ENCODE peak calls at places on chromosomes 16 and 17, in eight cellular contexts. One of them, this sample, is unnamed.
A peak's percentile ranks its signal among the peaks of the same experiment; 100 is the strongest.

GRCh38 chr16:88904676-88905365 is 38.4 kb upstream of the PABPN1L start:
- DNase-seq in GM23248: no peak
- DNase-seq in tibial artery: no peak
- DNase-seq in left ventricle myocardium inferior: no peak
- DNase-seq in fibroblast of lung: no peak
- DNase-seq in HCT116: no peak
- DNase-seq in CD8-positive, alpha-beta T cell: no peak
- DNase-seq in WERI-Rb-1: no peak
- DNase-seq in this sample: no peak

GRCh38 chr17:72754513-72754912 is 338.0 kb downstream of the SLC39A11 start:
- DNase-seq in fibroblast of lung: no peak
- DNase-seq in left ventricle myocardium inferior: no peak
- DNase-seq in tibial artery: no peak
- DNase-seq in GM23248: no peak
- DNase-seq in WERI-Rb-1: no peak
- DNase-seq in CD8-positive, alpha-beta T cell: no peak
- DNase-seq in HCT116: no peak
- DNase-seq in this sample: no peak

GRCh38 chr16:57694191-57694555 is 433 bp upstream of the DRC7 start:
- DNase-seq in fibroblast of lung: no peak
- DNase-seq in left ventricle myocardium inferior: no peak
- DNase-seq in WERI-Rb-1: no peak
- DNase-seq in GM23248: no peak
- DNase-seq in HCT116: no peak
- DNase-seq in CD8-positive, alpha-beta T cell: no peak
- DNase-seq in tibial artery: no peak
- DNase-seq in this sample: no peak

GRCh38 chr17:30323262-30323894 is 10.5 kb downstream of the TMIGD1 start:
- DNase-seq in CD8-positive, alpha-beta T cell: peak; percentile 58
- DNase-seq in left ventricle myocardium inferior: no peak
- DNase-seq in tibial artery: no peak
- DNase-seq in GM23248: no peak
- DNase-seq in HCT116: no peak
- DNase-seq in WERI-Rb-1: no peak
- DNase-seq in fibroblast of lung: no peak
- DNase-seq in this sample: no peak

GRCh38 chr17:36511216-36511615 is 23.5 kb downstream of the MYO19 start:
- DNase-seq in left ventricle myocardium inferior: no peak
- DNase-seq in WERI-Rb-1: no peak
- DNase-seq in HCT116: no peak
- DNase-seq in GM23248: no peak
- DNase-seq in fibroblast of lung: no peak
- DNase-seq in CD8-positive, alpha-beta T cell: no peak
- DNase-seq in tibial artery: no peak
- DNase-seq in this sample: no peak

GRCh38 chr16:53642094-53642493 is 61.6 kb downstream of the RPGRIP1L start:
- DNase-seq in fibroblast of lung: no peak
- DNase-seq in tibial artery: no peak
- DNase-seq in GM23248: no peak
- DNase-seq in left ventricle myocardium inferior: no peak
- DNase-seq in HCT116: no peak
- DNase-seq in WERI-Rb-1: no peak
- DNase-seq in CD8-positive, alpha-beta T cell: no peak
- DNase-seq in this sample: no peak

GRCh38 chr16:79980650-79981521 is 380.3 kb upstream of the MAF start:
- DNase-seq in fibroblast of lung: no peak
- DNase-seq in HCT116: no peak
- DNase-seq in tibial artery: no peak
- DNase-seq in CD8-positive, alpha-beta T cell: no peak
- DNase-seq in left ventricle myocardium inferior: no peak
- DNase-seq in GM23248: no peak
- DNase-seq in WERI-Rb-1: no peak
- DNase-seq in this sample: no peak

GRCh38 chr16:53415504-53415903 is 18.8 kb upstream of the RBL2 start:
- DNase-seq in left ventricle myocardium inferior: no peak
- DNase-seq in HCT116: no peak
- DNase-seq in WERI-Rb-1: peak; percentile 53
- DNase-seq in tibial artery: no peak
- DNase-seq in GM23248: no peak
- DNase-seq in CD8-positive, alpha-beta T cell: no peak
- DNase-seq in fibroblast of lung: no peak
- DNase-seq in this sample: no peak

GRCh38 chr16:82675300-82675699 is 48.5 kb downstream of the CDH13 start:
- DNase-seq in tibial artery: no peak
- DNase-seq in WERI-Rb-1: no peak
- DNase-seq in GM23248: no peak
- DNase-seq in HCT116: no peak
- DNase-seq in fibroblast of lung: no peak
- DNase-seq in CD8-positive, alpha-beta T cell: no peak
- DNase-seq in left ventricle myocardium inferior: no peak
- DNase-seq in this sample: no peak

GRCh38 chr17:68849673-68850260 is 105.4 kb downstream of the ABCA8 start:
- DNase-seq in fibroblast of lung: peak; percentile 5
- DNase-seq in GM23248: peak; percentile 10
- DNase-seq in tibial artery: no peak
- DNase-seq in WERI-Rb-1: no peak
- DNase-seq in CD8-positive, alpha-beta T cell: no peak
- DNase-seq in left ventricle myocardium inferior: no peak
- DNase-seq in HCT116: no peak
- DNase-seq in this sample: no peak

GRCh38 chr16:69930117-69930776 is 20.9 kb upstream of the CLEC18A start:
- DNase-seq in HCT116: peak; percentile 40
- DNase-seq in fibroblast of lung: peak; percentile 67
- DNase-seq in CD8-positive, alpha-beta T cell: peak; percentile 30
- DNase-seq in WERI-Rb-1: peak; percentile 61
- DNase-seq in tibial artery: peak; percentile 58
- DNase-seq in GM23248: peak; percentile 82
- DNase-seq in left ventricle myocardium inferior: peak; percentile 32
- DNase-seq in this sample: peak; percentile 68

GRCh38 chr16:27102701-27103575 is 36.2 kb downstream of the C16orf82 start:
- DNase-seq in HCT116: no peak
- DNase-seq in tibial artery: no peak
- DNase-seq in left ventricle myocardium inferior: no peak
- DNase-seq in WERI-Rb-1: no peak
- DNase-seq in CD8-positive, alpha-beta T cell: no peak
- DNase-seq in fibroblast of lung: no peak
- DNase-seq in GM23248: no peak
- DNase-seq in this sample: no peak

GRCh38 chr16:11181889-11182279 is 74.1 kb downstream of the SOCS1 start:
- DNase-seq in HCT116: no peak
- DNase-seq in GM23248: no peak
- DNase-seq in tibial artery: no peak
- DNase-seq in WERI-Rb-1: no peak
- DNase-seq in left ventricle myocardium inferior: no peak
- DNase-seq in fibroblast of lung: peak; percentile 34
- DNase-seq in CD8-positive, alpha-beta T cell: no peak
- DNase-seq in this sample: peak; percentile 28

GRCh38 chr16:11290102-11290893 is 9.2 kb upstream of the PRM1 start:
- DNase-seq in HCT116: no peak
- DNase-seq in CD8-positive, alpha-beta T cell: no peak
- DNase-seq in WERI-Rb-1: no peak
- DNase-seq in fibroblast of lung: no peak
- DNase-seq in tibial artery: no peak
- DNase-seq in GM23248: no peak
- DNase-seq in left ventricle myocardium inferior: no peak
- DNase-seq in this sample: no peak

GRCh38 chr16:4123617-4124300 is 7.5 kb upstream of the ADCY9 start:
- DNase-seq in fibroblast of lung: peak; percentile 51
- DNase-seq in GM23248: peak; percentile 27
- DNase-seq in left ventricle myocardium inferior: no peak
- DNase-seq in tibial artery: no peak
- DNase-seq in WERI-Rb-1: peak; percentile 67
- DNase-seq in HCT116: no peak
- DNase-seq in CD8-positive, alpha-beta T cell: no peak
- DNase-seq in this sample: no peak

GRCh38 chr16:19245326-19245925 is 40.1 kb upstream of the CLEC19A start:
- DNase-seq in tibial artery: no peak
- DNase-seq in left ventricle myocardium inferior: no peak
- DNase-seq in HCT116: no peak
- DNase-seq in fibroblast of lung: no peak
- DNase-seq in CD8-positive, alpha-beta T cell: no peak
- DNase-seq in GM23248: no peak
- DNase-seq in WERI-Rb-1: peak; percentile 24
- DNase-seq in this sample: no peak

DNA sequence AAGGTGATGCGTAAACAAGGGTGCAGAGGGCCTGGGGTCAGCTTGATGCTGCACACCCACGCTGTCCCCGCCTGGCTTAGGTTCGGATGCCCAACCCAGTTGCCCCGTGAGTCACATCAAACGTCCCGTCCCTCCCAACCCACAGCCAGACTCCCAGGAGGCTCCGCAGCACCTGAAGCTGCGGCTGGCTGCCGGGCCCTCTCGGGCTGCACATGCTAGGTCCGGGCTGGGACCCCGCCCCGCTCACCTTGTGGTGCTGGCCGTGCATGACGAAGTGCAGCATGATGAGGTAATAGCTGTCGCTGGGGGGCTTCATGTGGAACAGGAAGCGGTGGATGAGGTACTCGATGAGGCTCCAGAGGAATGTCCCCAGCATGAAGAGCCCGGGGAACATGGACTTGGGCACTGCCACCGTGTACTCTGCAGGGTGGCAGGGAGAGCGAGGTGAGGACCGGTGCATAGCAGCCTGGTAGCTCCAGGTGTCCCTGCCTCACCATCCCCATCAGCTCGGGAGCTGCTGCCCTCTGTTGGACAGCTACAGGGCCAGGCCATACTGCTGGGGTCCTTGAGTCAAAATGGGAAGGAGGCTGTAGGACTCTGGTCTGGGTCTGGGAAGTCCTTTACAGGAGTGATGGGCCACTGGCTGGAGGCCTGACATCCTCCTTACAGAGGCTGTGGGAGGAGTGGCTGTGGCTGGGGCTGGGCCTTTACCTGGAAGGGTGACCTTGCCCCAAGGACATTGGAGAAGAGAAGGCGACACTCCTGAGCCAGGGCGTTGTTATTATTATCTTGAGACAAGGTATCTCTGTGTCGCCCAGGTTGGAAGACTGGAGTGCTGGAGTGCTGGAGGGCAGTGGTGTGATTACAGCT is 18.3 kb upstream of the MLKL start:
- DNase-seq in CD8-positive, alpha-beta T cell: no peak
- DNase-seq in fibroblast of lung: no peak
- DNase-seq in WERI-Rb-1: no peak
- DNase-seq in tibial artery: no peak
- DNase-seq in HCT116: no peak
- DNase-seq in left ventricle myocardium inferior: no peak
- DNase-seq in GM23248: no peak
- DNase-seq in this sample: no peak
- H3K36me3 ChIP-seq in CD8-positive, alpha-beta T cell: no peaks in the 10 kb centered on the region
- H3K36me3 ChIP-seq in fibroblast of lung: no peaks in the 10 kb centered on the region
- H3K36me3 ChIP-seq in WERI-Rb-1: no peaks in the 10 kb centered on the region
- H3K36me3 ChIP-seq in tibial artery: no peaks in the 10 kb centered on the region
- H3K36me3 ChIP-seq in HCT116: no peaks in the 10 kb centered on the region
- H3K36me3 ChIP-seq in left ventricle myocardium inferior: no peaks in the 10 kb centered on the region
- H3K36me3 ChIP-seq in GM23248: no peaks in the 10 kb centered on the region
- H3K36me3 ChIP-seq in this sample: no peaks in the 10 kb centered on the region

GRCh38 chr17:42679001-42679491 is 2.3 kb upstream of the PLEKHH3 start:
- DNase-seq in fibroblast of lung: peak; percentile 36
- DNase-seq in HCT116: no peak
- DNase-seq in CD8-positive, alpha-beta T cell: peak; percentile 31
- DNase-seq in WERI-Rb-1: peak; percentile 83
- DNase-seq in GM23248: peak; percentile 70
- DNase-seq in tibial artery: peak; percentile 53
- DNase-seq in left ventricle myocardium inferior: no peak
- DNase-seq in this sample: no peak
- H3K27ac ChIP-seq in fibroblast of lung: peak overlapping the region; percentile 95
- H3K27ac ChIP-seq in HCT116: peak overlapping the region; percentile 96
- H3K27ac ChIP-seq in CD8-positive, alpha-beta T cell: peak overlapping the region; percentile 42
- H3K27ac ChIP-seq in WERI-Rb-1: peak overlapping the region; percentile 98
- H3K27ac ChIP-seq in GM23248: peak overlapping the region; percentile 85
- H3K27ac ChIP-seq in tibial artery: peak overlapping the region; percentile 94
- H3K27ac ChIP-seq in left ventricle myocardium inferior: peak overlapping the region; percentile 97
- H3K27ac ChIP-seq in this sample: peak overlapping the region; percentile 96

DNA sequence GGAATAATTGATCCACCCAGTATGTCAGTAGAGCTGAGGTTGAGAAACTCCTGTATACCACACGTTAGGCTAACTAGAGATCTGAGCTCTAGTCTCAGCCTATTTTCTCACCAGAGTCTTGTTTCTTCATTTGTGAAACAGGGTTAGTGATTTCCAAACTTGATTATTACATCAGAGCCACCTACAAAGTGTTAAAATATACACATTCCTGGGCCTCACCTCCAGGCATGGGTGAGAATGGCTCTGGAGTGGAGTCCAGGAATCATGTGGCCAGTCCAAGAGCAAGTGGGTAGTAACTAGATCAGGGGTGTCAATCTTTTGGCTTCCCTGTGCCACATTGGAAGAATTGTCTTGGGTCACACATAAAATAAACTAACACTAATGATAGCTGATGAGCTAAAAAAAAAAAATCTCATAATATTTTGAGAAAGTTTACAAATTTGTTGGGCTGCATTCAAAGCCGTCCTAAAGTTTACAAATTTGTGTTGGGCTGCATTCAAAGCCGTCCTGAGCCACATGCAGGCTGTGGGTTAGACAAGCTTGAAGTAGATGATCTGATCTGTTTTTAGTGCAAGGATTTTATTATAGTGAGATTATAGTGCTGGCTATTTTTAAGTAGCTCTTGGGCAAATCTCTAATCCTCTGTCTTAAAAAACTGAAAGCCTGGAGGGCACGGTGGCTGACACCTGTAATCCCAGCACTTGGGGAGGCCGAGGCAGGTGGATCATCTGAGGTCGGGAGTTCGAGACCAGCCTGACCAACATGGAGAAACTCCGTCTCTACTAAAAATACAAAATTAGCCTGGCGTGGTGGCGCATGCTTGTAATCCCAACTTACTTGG is 20.4 kb downstream of the PRCD start:
- DNase-seq in WERI-Rb-1: no peak
- DNase-seq in tibial artery: no peak
- DNase-seq in left ventricle myocardium inferior: no peak
- DNase-seq in GM23248: no peak
- DNase-seq in CD8-positive, alpha-beta T cell: no peak
- DNase-seq in HCT116: no peak
- DNase-seq in fibroblast of lung: no peak
- DNase-seq in this sample: no peak
- H3K4me3 ChIP-seq in WERI-Rb-1: peak overlapping the region; percentile 6
- H3K4me3 ChIP-seq in tibial artery: no peak overlapping the region
- H3K4me3 ChIP-seq in left ventricle myocardium inferior: peak overlapping the region; percentile 7
- H3K4me3 ChIP-seq in GM23248: peak overlapping the region; percentile 89
- H3K4me3 ChIP-seq in CD8-positive, alpha-beta T cell: no peak overlapping the region
- H3K4me3 ChIP-seq in HCT116: no peak overlapping the region
- H3K4me3 ChIP-seq in fibroblast of lung: peak overlapping the region; percentile 32
- H3K4me3 ChIP-seq in this sample: no peak overlapping the region

DNA sequence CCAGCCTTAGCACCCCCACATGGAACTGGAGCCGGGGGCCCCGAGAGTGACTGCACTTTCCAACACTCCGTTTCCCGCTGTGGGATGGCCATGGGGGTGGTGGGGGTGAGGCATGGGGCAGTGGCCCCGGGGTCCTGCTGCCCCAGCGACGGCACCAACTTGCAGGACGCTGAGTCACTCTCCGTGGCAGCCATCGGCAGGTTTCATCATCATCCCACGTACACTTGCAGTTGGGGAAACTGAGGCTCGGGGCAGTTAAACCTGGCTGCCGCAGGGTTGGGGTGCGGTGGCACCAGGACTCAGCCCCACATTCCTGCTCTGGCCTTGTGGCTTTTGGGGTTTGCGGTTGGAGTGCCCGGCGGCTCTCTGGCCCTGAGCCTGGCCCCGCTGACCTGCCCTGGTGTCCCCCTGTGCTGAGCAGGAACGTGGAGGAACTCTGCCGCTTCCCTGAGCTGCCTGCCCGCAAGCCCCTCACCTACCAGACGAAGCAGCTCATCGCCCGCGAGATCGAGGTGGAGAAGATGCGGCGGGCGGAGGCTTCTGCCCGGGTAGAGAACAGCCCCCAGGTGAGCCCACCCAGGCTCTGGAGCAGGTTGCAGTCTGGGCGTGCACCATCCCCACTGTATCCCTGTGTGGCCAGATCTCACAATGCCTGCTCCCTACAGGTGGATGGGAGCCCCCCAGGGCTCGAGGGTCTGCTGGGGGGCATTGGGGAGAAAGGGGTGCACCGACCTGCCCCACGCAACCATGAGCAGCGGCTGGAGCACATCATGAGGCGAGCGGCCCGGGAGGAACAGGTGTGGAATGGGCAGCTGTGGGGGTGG is 4.0 kb downstream of the GNG13 start:
- DNase-seq in CD8-positive, alpha-beta T cell: no peak
- DNase-seq in tibial artery: no peak
- DNase-seq in WERI-Rb-1: no peak
- DNase-seq in GM23248: no peak
- DNase-seq in HCT116: no peak
- DNase-seq in fibroblast of lung: no peak
- DNase-seq in left ventricle myocardium inferior: no peak
- DNase-seq in this sample: no peak
- H3K36me3 ChIP-seq in CD8-positive, alpha-beta T cell: no peaks in the 10 kb centered on the region
- H3K36me3 ChIP-seq in tibial artery: peaks cover 26% of the 10 kb centered on the region
- H3K36me3 ChIP-seq in WERI-Rb-1: peaks cover 46% of the 10 kb centered on the region
- H3K36me3 ChIP-seq in GM23248: no peaks in the 10 kb centered on the region
- H3K36me3 ChIP-seq in HCT116: peaks cover 3% of the 10 kb centered on the region
- H3K36me3 ChIP-seq in fibroblast of lung: peaks cover 6% of the 10 kb centered on the region
- H3K36me3 ChIP-seq in left ventricle myocardium inferior: no peaks in the 10 kb centered on the region
- H3K36me3 ChIP-seq in this sample: no peaks in the 10 kb centered on the region